ENCODE peak calls at places on chromosomes 2 and 18, in six cellular contexts. K, Q, P, L, S and Z are unnamed samples. For H3K36me3, the result is how much of the 10 kb centered on the place peaks cover.

GRCh38 chr2:188984680-188985079 is 10.5 kb downstream of the COL3A1 start:
- DNase-seq in K (no peak), P (no peak), L (no peak), Q (peak), S (no peak), Z (no peak)

GRCh38 chr2:157174321-157174720 is 83.2 kb upstream of the GALNT5 start:
- DNase-seq in S (no peak), L (no peak), K (no peak), P (no peak), Q (no peak), Z (no peak)

GRCh38 chr2:113018509-113018908 is 13.2 kb downstream of the IL36A start:
- DNase-seq in K (no peak), L (no peak), Q (no peak), S (no peak), P (no peak), Z (no peak)

GRCh38 chr18:55462652-55463051 is 125.3 kb downstream of the TCF4 start:
- DNase-seq in L (no peak), P (no peak), Q (no peak), K (no peak), S (no peak), Z (no peak)

GRCh38 chr18:60452424-60452823 is 79.8 kb upstream of the MC4R start:
- DNase-seq in S (no peak), P (no peak), K (peak), L (no peak), Q (no peak), Z (peak)

GRCh38 chr2:71824436-71824835 is 323.2 kb downstream of the CYP26B1 start:
- DNase-seq in K (no peak), L (no peak), P (no peak), Q (no peak), S (no peak), Z (no peak)

GRCh38 chr2:95272781-95273180 is 1.5 kb upstream of the PROM2 start:
- DNase-seq in S (no peak), L (no peak), P (no peak), Q (no peak), K (no peak), Z (no peak)

GRCh38 chr2:231162036-231162345 is 36.4 kb upstream of the ARMC9 start:
- DNase-seq in Q (no peak), L (no peak), P (no peak), S (no peak), K (no peak), Z (no peak)

GRCh38 chr2:152730591-152731333 is 12.3 kb downstream of the ARL6IP6 start:
- DNase-seq in K (no peak), P (no peak), L (no peak), Q (no peak), S (peak), Z (no peak)

GRCh38 chr2:119485336-119486110 is 38.8 kb downstream of the SCTR start:
- DNase-seq in S (no peak), K (peak), Q (peak), L (no peak), P (no peak), Z (no peak)
- H3K4me3 ChIP-seq in S (no peak), K (no peak), Q (no peak), L (no peak), P (no peak), Z (no peak)

DNA sequence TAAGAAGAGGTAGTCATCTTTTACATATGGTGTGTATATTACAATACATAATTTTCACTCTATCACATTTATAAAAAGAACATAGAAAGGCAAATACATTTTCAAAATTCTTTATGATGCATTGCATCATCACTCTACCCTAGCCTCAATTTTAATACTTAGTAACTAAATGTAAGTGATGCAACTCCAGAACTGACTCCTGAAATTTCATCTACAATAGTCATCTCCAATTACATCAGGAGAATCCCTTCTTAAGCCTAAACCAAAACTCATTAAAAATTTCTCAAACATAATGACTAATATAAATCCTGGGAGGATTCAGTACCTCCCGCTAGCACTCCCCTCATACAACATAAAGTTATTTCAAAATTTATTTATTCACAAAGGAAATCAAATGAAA is 15.9 kb downstream of the TMX3 start:
- DNase-seq in P (no peak), K (no peak), S (no peak), L (no peak), Q (no peak), Z (no peak)
- H3K36me3 ChIP-seq in P (under half), K (half or more), S (under half), L (under half), Q (under half), Z (under half)

DNA sequence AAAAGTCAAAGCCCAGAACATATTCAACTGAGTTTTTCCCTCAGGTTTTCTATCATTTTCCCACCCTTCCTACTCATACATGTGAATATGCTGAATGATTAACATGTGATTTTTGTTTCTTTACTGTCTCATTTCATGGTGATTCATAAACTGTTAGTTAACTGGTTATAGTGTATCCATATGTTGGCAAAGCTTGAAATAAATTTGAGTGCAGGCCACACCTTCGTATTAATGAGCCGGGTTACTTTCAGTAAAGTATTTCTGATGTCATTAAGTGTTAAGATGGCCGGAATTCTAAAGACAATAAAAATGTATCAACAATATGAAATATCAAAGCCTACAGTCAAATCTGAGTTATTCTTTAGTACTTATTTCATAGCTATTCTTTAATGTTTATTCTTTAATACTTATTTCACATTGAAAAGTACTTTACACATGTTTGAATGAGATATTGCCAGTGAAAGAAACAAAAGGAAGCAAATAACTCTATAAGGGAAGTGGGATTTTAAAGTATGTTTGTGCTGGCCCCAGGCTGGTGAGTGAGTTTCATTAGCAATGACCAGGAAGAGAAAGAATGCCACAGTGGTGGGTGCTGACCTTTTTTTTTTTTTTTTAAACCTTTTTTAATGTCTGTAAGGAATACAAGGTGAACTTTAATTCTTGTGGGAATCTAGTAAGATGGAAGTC is 178.6 kb downstream of the NEDD4L start:
- DNase-seq in S (no peak), L (no peak), K (no peak), P (no peak), Q (no peak), Z (no peak)
- H3K4me3 ChIP-seq in S (no peak), L (peak), K (no peak), P (peak), Q (no peak), Z (no peak)

GRCh38 chr2:239077260-239077659 is 229.4 kb downstream of the TWIST2 start:
- DNase-seq in L (no peak), K (no peak), Q (no peak), P (peak), S (no peak), Z (no peak)

GRCh38 chr2:239081046-239081445 is 233.2 kb downstream of the TWIST2 start:
- DNase-seq in P (peak), L (no peak), Q (no peak), K (no peak), S (no peak), Z (no peak)

GRCh38 chr2:239081622-239082021 is 233.7 kb downstream of the TWIST2 start:
- DNase-seq in K (peak), P (peak), Q (no peak), L (no peak), S (no peak), Z (no peak)

GRCh38 chr2:239078128-239078924 is 230.4 kb downstream of the TWIST2 start:
- DNase-seq in K (peak), S (no peak), L (no peak), P (peak), Q (no peak), Z (peak)

GRCh38 chr2:239079671-239080294 is 231.9 kb downstream of the TWIST2 start:
- DNase-seq in Q (no peak), L (no peak), P (no peak), S (no peak), K (no peak), Z (no peak)
- H3K36me3 ChIP-seq in Q (half or more), L (under half), P (under half), S (under half), K (under half), Z (under half)

DNA sequence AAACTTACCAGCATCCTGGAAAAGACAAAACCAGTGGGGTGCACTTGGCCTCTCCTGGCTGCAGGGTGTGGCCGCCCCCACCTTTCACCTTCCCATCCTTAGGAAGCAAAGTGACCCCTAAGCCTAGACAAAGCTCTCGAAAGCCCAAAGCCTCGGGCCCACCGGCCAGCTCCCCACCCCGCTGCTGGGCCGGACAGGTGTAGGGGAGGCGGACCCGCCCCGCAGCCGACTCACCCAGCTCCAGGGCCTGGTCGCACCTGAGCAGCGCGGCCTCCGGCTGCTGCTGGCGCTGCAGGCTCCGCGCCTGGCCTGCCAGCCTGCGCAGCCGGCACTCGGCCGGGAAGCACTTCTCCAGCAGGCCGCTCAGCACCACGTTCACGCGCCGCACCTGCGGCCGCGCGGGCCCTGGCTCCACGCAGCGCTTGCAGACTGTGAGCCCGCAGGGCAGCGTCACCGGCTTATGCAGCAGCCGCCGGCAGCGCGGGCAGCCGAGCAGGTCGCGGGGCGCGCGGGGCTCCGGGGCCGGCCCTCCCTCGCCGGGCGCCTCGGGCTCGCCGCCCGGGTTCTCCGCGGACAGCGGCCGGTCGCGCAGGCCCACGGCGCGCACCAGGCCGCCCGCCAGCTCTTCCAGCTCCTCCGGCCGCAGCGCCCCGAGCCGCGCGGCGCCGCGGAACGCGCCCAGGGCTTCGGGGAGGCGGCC is 970 bp downstream of the LONRF2 start:
- DNase-seq in P (peak), K (peak), L (no peak), Q (no peak), S (no peak), Z (peak)
- H3K4me3 ChIP-seq in P (peak), K (peak), L (no peak), Q (peak), S (no peak), Z (peak)

GRCh38 chr18:70423120-70423519 is 134.3 kb downstream of the SOCS6 start:
- DNase-seq in L (no peak), P (no peak), Q (no peak), K (no peak), S (no peak), Z (no peak)

GRCh38 chr18:70421471-70421870 is 132.6 kb downstream of the SOCS6 start:
- DNase-seq in P (no peak), S (no peak), K (no peak), Q (no peak), L (no peak), Z (no peak)

GRCh38 chr18:70422061-70422965 is 133.5 kb downstream of the SOCS6 start:
- DNase-seq in S (no peak), K (no peak), L (peak), P (no peak), Q (peak), Z (peak)

GRCh38 chr18:70425236-70425635 is 136.4 kb downstream of the SOCS6 start:
- DNase-seq in Q (no peak), P (no peak), L (no peak), S (no peak), K (no peak), Z (no peak)

DNA sequence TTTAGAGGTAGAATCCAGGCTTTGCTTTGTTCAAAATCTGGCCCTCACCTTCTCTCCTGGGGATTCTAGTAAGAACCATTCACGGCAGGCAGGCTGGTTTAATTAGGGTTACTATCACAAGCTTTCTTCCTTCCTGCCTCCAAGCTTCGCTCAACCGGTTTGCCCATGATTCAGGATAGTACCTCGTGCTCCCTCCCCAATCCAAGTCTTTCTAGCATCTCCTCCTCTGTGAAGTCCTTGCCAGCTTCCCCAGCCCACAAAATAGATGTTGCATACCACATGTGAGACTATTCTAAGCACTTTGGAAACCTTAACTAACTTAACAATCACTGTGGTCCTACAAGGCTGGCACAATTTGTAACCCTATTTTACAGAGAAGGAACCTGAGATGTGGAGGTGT is 135.1 kb downstream of the SOCS6 start:
- DNase-seq in S (no peak), Q (no peak), K (no peak), P (no peak), L (no peak), Z (no peak)
- H3K36me3 ChIP-seq in S (under half), Q (under half), K (under half), P (under half), L (under half), Z (under half)

DNA sequence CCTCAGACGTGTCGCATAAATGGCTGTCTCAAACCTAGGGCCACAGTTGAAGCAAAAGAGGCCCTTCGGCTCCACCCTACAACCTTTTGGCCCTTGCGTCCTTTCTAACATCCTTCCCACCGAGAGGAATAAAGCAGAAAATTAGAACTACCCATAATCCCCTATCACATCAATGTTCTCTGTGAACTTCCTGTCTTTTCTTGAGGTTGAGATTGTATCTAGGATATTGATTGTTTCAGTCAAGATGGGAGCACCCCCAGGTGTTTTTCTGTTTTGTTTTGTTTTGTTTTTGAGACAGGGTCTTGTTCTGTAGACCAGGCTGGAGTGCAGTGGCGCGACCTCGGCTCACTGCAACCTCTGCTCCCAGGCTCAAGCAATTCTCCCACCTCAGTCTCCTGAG is 23.6 kb downstream of the INPP5D start:
- DNase-seq in K (no peak), Q (no peak), P (no peak), L (no peak), S (no peak), Z (no peak)
- H3K4me3 ChIP-seq in K (no peak), Q (no peak), P (no peak), L (no peak), S (peak), Z (no peak)

GRCh38 chr2:36515538-36515937 is 82.4 kb downstream of the FEZ2 start:
- DNase-seq in S (no peak), L (no peak), P (no peak), K (no peak), Q (no peak), Z (no peak)

GRCh38 chr2:36512705-36513104 is 85.3 kb downstream of the FEZ2 start:
- DNase-seq in Q (no peak), P (no peak), S (no peak), L (no peak), K (peak), Z (no peak)

GRCh38 chr2:36513661-36514060 is 84.3 kb downstream of the FEZ2 start:
- DNase-seq in K (no peak), S (no peak), L (no peak), Q (no peak), P (no peak), Z (no peak)

GRCh38 chr2:36520431-36520830 is 77.5 kb downstream of the FEZ2 start:
- DNase-seq in Q (no peak), K (no peak), P (no peak), L (no peak), S (no peak), Z (no peak)

DNA sequence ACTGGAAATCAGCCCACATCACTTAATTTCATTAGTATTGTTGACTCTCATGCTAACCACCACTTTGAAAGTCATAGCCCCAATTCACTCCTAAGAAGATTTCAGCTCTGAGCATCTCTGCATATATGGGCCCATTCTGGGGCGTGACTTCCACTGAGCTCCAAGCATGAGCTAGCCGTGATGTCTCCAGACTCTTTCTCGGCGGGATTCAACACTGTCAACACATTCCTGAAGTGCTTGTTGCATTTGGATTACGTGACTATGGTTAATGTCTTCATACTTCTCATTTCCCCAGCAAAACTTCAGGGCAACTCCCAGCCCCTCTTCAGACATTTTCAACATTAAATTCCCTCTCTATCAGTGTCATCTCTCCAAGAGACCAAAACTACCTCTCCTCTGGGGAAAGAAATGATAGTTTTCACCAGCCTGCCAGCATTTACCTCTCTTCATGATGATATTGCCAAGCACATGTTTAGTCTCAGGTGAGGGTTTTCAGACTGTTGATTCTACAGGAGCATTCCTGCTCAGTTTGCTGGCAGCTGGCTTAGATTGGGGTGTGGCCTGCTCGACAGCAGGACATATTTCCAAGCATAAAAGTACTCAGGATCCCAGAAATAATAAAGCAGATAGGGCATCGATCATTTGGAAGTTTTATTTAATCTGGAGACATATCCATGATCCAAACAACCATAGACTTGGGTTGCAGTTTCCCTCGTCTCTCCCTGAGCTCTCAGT is 81.7 kb downstream of the FEZ2 start:
- DNase-seq in K (no peak), P (no peak), L (no peak), S (no peak), Q (no peak), Z (no peak)
- H3K36me3 ChIP-seq in K (half or more), P (under half), L (half or more), S (under half), Q (half or more), Z (under half)

GRCh38 chr2:118388771-118389170 is 300.5 kb downstream of the INSIG2 start:
- DNase-seq in K (no peak), L (no peak), Q (no peak), P (no peak), S (no peak), Z (no peak)

GRCh38 chr2:118386636-118387302 is 298.5 kb downstream of the INSIG2 start:
- DNase-seq in K (no peak), S (no peak), P (no peak), Q (no peak), L (no peak), Z (no peak)

DNA sequence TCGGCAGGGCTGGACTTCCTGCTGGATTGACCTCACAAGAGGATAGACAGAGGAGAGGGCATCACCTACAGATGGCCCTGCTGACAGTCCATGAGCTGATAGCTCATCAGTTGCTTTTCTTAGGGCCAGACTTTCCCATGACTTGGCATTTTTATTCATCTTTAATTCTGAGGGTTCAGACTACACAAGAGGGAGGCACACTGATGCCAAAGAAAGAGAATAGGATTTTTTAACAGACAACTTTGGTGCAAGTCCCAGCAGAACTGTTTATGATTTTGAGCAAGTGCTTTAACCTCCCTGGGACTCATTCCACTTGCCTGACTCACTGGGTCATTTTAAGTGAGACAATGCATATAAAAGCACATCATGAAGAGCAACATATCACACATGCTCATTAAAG is 299.2 kb downstream of the INSIG2 start:
- DNase-seq in L (no peak), Q (no peak), S (no peak), P (no peak), K (no peak), Z (no peak)
- H3K4me3 ChIP-seq in L (no peak), Q (no peak), S (no peak), P (no peak), K (no peak), Z (no peak)